ENCODE peak calls at places on chromosomes 11 and 22, in four cellular contexts. F is GM20000, V is kidney, D is suprapubic skin. G is an unnamed sample.

GRCh38 chr11:134537941-134538340 is 125.9 kb upstream of the B3GAT1 start:
- DNase-seq in D (no peak), V (peak), F (no peak), G (no peak)

GRCh38 chr11:115817844-115818565 is 313.8 kb upstream of the CADM1 start:
- DNase-seq in V (no peak), F (no peak), D (no peak), G (no peak)

GRCh38 chr11:110948112-110948511 is 235.9 kb upstream of the ARHGAP20 start:
- DNase-seq in V (no peak), D (no peak), F (no peak), G (no peak)

GRCh38 chr11:118572075-118572913 is at the start of gene ARCN1:
- DNase-seq in V (peak), F (peak), D (peak), G (peak)

GRCh38 chr22:48391820-48392219 is 1435.9 kb downstream of the BRD1 start:
- DNase-seq in V (no peak), D (peak), F (no peak), G (no peak)

GRCh38 chr22:36135306-36135705 is 25.2 kb downstream of the APOL3 start:
- DNase-seq in V (no peak), D (no peak), F (no peak), G (no peak)

GRCh38 chr22:39367040-39367439 is 17.2 kb downstream of the SYNGR1 start:
- DNase-seq in V (no peak), F (no peak), D (no peak), G (no peak)

GRCh38 chr11:59857444-59858434 is 8.5 kb downstream of the TCN1 start:
- DNase-seq in F (no peak), V (no peak), D (no peak), G (no peak)

GRCh38 chr11:78253797-78254196 is 65.1 kb downstream of the USP35 start:
- DNase-seq in V (no peak), D (no peak), F (no peak), G (no peak)

GRCh38 chr11:4074266-4074665 is 20.3 kb upstream of the RRM1 start:
- DNase-seq in F (no peak), D (no peak), V (no peak), G (no peak)

GRCh38 chr11:83689062-83689461 is 402.9 kb upstream of the CCDC90B start:
- DNase-seq in F (no peak), V (no peak), D (no peak), G (no peak)

DNA sequence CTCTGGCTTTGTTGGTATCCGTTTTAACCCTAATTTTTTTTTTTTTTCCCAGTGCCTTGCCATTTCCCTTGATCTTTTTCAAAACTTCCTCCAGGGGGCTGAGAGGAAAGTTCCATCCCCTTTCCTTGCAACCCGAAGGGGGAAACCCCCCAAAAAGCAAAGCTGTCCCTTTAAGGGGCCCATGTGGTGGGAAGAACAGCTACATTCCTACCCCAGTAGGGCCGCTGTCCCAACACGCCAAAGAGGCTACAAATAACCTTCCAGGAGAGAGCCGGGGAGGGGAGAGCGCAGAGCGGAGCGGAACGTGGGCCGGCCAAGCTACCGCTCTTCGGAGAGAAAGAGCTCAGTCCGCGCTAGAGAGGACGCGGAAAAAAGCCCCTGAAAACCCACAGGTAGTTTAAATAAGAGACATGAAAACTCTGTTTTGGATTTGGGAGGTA is 1.7 kb downstream of the LRP4 start:
- DNase-seq in F (peak), V (peak), D (no peak), G (no peak)
- TF ChIP-seq CTCF in F (no peak), V (no peak), D (no peak), G (no peak)

GRCh38 chr22:43826142-43827093 is 14.3 kb upstream of the EFCAB6 start:
- DNase-seq in F (no peak), V (peak), D (peak), G (no peak)
- TF ChIP-seq CTCF in F (peak), V (peak), D (peak), G (no peak)

GRCh38 chr22:33014621-33015020 is 43.6 kb downstream of the SYN3 start:
- DNase-seq in F (no peak), V (no peak), D (no peak), G (no peak)

GRCh38 chr22:33013531-33014162 is 44.5 kb downstream of the SYN3 start:
- DNase-seq in D (no peak), V (no peak), F (no peak), G (no peak)

GRCh38 chr22:33007485-33007884 is 50.7 kb downstream of the SYN3 start:
- DNase-seq in D (no peak), F (no peak), V (no peak), G (no peak)

GRCh38 chr22:33018232-33018864 is 39.8 kb downstream of the SYN3 start:
- DNase-seq in V (no peak), F (peak), D (no peak), G (peak)

DNA sequence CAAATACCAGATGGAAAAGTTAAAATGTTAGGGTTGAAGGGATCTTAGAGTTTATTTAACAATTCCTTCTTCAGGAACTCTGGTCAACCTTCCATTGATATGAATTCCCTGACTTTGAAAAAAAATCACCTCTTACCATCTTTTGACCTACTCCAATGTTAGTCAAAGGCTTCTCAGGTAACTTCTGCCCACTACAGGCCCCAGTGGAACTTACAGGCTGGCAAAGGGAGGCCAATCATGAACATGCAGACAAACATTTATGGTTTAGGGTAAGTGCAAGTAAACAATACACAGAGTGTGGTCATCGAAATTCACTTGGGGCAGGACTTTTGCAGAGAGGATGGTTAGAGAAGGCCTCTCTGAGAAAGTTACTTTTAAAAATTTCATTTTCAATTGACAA is 45.1 kb downstream of the SYN3 start:
- DNase-seq in D (no peak), V (no peak), F (no peak), G (no peak)
- TF ChIP-seq CTCF in D (no peak), V (no peak), F (no peak), G (no peak)

DNA sequence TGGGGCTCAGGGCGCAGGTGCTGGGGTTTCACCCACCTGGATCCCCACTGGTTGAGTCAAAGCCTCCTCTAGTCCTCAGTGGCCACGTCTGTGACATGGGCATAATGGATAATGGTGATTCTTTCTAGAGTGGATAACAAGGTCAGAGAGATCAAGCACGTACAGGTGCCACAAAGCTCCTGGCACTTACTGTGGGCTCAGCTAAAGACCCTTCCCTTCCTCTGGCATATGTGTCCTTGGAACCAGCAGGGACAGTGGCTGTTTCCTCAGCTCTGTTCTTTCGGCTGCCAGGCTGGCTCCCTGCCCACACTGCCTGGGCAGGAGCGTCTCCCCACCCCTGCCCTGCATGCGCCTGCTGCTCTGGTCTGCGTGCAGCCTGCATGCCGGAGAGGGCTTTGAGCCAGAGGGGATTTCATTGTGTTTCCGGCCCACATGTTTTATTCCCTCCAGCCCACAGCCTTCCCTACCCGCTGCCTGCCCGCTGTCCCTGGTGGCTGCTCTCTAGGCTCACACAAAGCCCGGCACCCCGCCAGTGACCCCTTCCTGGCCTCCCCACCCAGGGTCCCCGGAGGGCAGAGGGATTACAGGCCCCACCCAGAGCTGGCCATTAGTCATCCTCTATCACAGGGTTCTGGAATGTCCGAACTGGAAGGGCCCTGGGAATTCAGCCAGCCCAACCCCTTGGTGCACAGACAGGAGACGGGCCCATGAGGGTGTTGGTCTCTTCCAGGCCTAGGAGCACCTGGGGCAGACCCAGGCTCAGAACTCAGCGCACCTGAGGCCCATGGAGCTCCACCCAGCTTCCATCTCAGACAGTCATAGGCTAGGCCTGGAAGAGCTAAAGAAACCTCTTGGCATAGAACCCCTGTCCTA is 55.3 kb upstream of the GCAT start:
- DNase-seq in V (peak), F (no peak), D (peak), G (no peak)
- TF ChIP-seq CTCF in V (no peak), F (no peak), D (peak), G (no peak)

G was measured in activated B cell treated with CpG ODN at 0.5 μM for 24 hours.